ENCODE peak calls at places on chromosomes 2 and 18, in nine cellular contexts. V is brain microvascular endothelial cell, M is HFF-Myc, H is GM10248, B is MM.1S, A is mammary epithelial cell, K is mucosa of descending colon, E is RWPE1, X is fibroblast of pulmonary artery. I is an unnamed sample.

GRCh38 chr2:120343100-120343432 is 2.9 kb upstream of the INHBB start:
- DNase-seq in B (no peak), X (no peak), A (no peak), M (no peak), V (no peak), E (no peak), K (no peak), H (no peak), I (no peak)

GRCh38 chr2:43059183-43059897 is 167.1 kb downstream of the ZFP36L2 start:
- DNase-seq in H (no peak), V (peak; percentile 90), A (peak; percentile 80), B (no peak), E (peak; percentile 71), M (peak; percentile 92), K (no peak), X (peak; percentile 98), I (no peak)

GRCh38 chr2:127770973-127771735 is 39.8 kb downstream of the WDR33 start:
- DNase-seq in A (peak; percentile 87), X (peak; percentile 96), E (peak; percentile 68), K (no peak), V (peak; percentile 86), H (no peak), M (peak; percentile 21), B (no peak), I (no peak)

GRCh38 chr18:9404565-9405060 is 70.0 kb downstream of the TWSG1 start:
- DNase-seq in H (peak; percentile 62), X (peak; percentile 60), B (no peak), E (no peak), K (no peak), A (no peak), V (no peak), M (no peak), I (no peak)

GRCh38 chr2:64212801-64213321 is 68.6 kb upstream of the PELI1 start:
- DNase-seq in A (peak; percentile 88), K (no peak), X (peak; percentile 79), E (no peak), V (peak; percentile 79), B (peak; percentile 18), M (no peak), H (peak; percentile 29), I (no peak)

GRCh38 chr18:62329676-62330454 is 4.8 kb downstream of the TNFRSF11A start:
- DNase-seq in E (no peak), A (no peak), B (peak; percentile 79), H (no peak), X (peak; percentile 65), V (peak; percentile 82), K (peak; percentile 70), M (no peak), I (no peak)

GRCh38 chr2:232794981-232795380 is 18.6 kb upstream of the KCNJ13 start:
- DNase-seq in K (no peak), X (no peak), B (no peak), M (no peak), E (no peak), A (no peak), H (no peak), V (no peak), I (no peak)

GRCh38 chr2:20231632-20232031 is 6.7 kb upstream of the SDC1 start:
- DNase-seq in H (no peak), K (peak; percentile 92), X (no peak), E (peak; percentile 90), V (no peak), B (no peak), M (peak; percentile 49), A (peak; percentile 100), I (no peak)

GRCh38 chr2:56102866-56103265 is 80.9 kb upstream of the CCDC85A start:
- DNase-seq in V (peak; percentile 7), E (no peak), A (peak; percentile 44), H (no peak), K (no peak), M (no peak), B (no peak), X (peak; percentile 45), I (no peak)

GRCh38 chr2:186098821-186099220 is 360.2 kb downstream of the FSIP2 start:
- DNase-seq in B (no peak), K (no peak), H (no peak), X (peak; percentile 4), V (peak; percentile 37), E (no peak), A (peak; percentile 5), M (no peak), I (no peak)

GRCh38 chr2:54429811-54430600 is 26.1 kb upstream of the SPTBN1 start:
- DNase-seq in K (no peak), H (no peak), A (no peak), M (no peak), X (no peak), E (no peak), V (no peak), B (no peak), I (no peak)

GRCh38 chr2:1552611-1553010 is 139.3 kb downstream of the TPO start:
- DNase-seq in A (no peak), H (no peak), E (no peak), M (no peak), B (no peak), K (no peak), X (no peak), V (no peak), I (no peak)

GRCh38 chr2:4221845-4222244 is 518.5 kb downstream of the DCDC2C start:
- DNase-seq in V (no peak), X (no peak), K (no peak), E (no peak), A (no peak), H (no peak), M (no peak), B (no peak), I (no peak)

GRCh38 chr2:26846881-26847662 is 860 bp upstream of the DPYSL5 start:
- DNase-seq in B (no peak), X (no peak), E (no peak), M (no peak), V (no peak), A (no peak), H (no peak), K (no peak), I (no peak)

GRCh38 chr2:226760412-226761194 is 39.0 kb downstream of the IRS1 start:
- DNase-seq in M (peak; percentile 76), V (peak; percentile 84), H (no peak), X (peak; percentile 75), E (peak; percentile 37), A (peak; percentile 57), K (no peak), B (no peak), I (no peak)

GRCh38 chr2:149021761-149022160 is 16.7 kb upstream of the LYPD6B start:
- DNase-seq in V (no peak), M (no peak), H (peak; percentile 45), A (no peak), K (no peak), E (no peak), X (no peak), B (peak; percentile 73), I (no peak)

GRCh38 chr18:69588301-69588700 is 187.6 kb downstream of the DOK6 start:
- DNase-seq in X (peak; percentile 16), V (peak; percentile 4), K (no peak), E (no peak), B (no peak), M (no peak), H (no peak), A (no peak), I (no peak)
- TF ChIP-seq CTCF in X (peak; percentile 7), V (peak; percentile 4), K (no peak), E (no peak), B (no peak), M (peak; percentile 7), H (no peak), A (no peak), I (no peak)

GRCh38 chr2:73907840-73908452 is 15.1 kb downstream of the ACTG2 start:
- DNase-seq in H (peak; percentile 76), X (no peak), V (peak; percentile 78), K (no peak), B (peak; percentile 20), E (no peak), A (peak; percentile 31), M (no peak), I (no peak)
- TF ChIP-seq CTCF in H (peak; percentile 61), X (peak; percentile 12), V (peak; percentile 54), K (no peak), B (peak; percentile 31), E (no peak), A (peak; percentile 46), M (peak; percentile 23), I (no peak)

GRCh38 chr2:63122921-63123320 is 72.3 kb downstream of the OTX1 start:
- DNase-seq in H (no peak), X (no peak), V (no peak), B (no peak), K (no peak), E (no peak), A (no peak), M (no peak), I (no peak)

GRCh38 chr2:63124850-63125249 is 74.2 kb downstream of the OTX1 start:
- DNase-seq in A (no peak), X (no peak), M (no peak), H (peak; percentile 10), V (no peak), B (no peak), E (no peak), K (no peak), I (no peak)

GRCh38 chr2:63124209-63124608 is 73.6 kb downstream of the OTX1 start:
- DNase-seq in V (no peak), K (no peak), H (peak; percentile 28), E (peak; percentile 48), X (no peak), M (no peak), B (no peak), A (peak; percentile 80), I (no peak)

DNA sequence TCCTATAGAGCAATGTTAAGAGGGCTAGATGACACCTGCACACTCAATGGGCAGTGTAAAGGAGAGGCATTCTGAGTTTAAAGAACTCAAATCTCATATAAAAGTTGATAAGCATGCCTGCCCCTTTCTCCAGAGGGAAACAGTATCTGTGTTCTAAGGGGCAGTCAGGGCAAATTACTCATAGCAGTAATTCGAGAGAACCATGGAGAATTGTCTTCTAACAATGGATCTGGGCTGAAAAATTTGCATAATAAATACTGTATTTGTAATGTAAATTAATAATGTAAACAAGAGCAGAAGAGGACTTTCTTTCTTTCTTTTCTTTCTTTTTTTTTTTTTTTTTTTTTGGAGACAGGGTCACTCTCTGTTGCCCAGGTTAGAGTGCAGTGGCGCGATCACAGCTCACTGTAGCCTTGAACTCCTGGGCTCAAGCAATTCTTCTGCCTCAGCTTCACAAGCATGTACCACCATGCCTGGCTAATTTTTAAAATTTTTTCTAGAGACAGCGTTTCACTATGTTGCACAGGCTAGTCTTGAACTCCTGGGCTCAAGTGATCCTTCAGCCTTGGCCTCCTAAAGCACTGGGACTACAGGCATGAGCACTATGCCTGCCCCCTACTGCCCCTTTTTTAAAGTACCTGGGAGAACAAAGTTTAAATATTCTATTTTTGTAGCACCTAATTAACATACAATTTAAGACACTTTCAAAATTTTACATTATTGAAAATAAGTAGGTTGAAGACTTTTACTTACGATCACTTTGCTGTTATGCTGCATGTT is 70.6 kb downstream of the OTX1 start:
- DNase-seq in V (no peak), B (no peak), A (no peak), E (no peak), H (no peak), M (no peak), K (no peak), X (no peak), I (no peak)
- TF ChIP-seq CTCF in V (no peak), B (no peak), A (no peak), E (no peak), H (no peak), M (no peak), K (no peak), X (no peak), I (no peak)

DNA sequence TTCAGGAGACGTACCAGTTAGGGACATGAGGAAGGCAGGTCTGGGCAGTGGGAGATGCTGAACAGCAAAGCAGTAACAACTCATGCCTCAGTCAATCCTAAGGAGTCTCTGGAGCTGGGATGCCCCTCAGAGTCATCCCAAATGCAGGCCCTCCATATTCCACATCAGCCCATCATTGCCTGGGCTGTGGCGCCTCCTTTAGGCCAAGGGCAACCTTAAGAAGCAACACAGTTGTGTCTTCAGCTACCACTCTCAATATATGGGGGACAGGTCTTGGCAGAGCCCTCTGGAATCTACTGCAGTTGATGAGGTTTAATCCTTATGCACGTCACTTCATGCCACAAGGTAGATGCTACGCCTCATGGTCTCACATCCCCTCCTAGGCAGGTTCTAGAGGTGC is 682.0 kb upstream of the RAB6C start:
- DNase-seq in E (no peak), X (no peak), K (no peak), H (no peak), A (no peak), V (no peak), M (no peak), B (no peak), I (no peak)
- TF ChIP-seq CTCF in E (no peak), X (no peak), K (no peak), H (peak; percentile 7), A (peak; percentile 30), V (no peak), M (no peak), B (no peak), I (peak; percentile 21)

I was measured in progenitor cell of endocrine pancreas.